ENCODE peak calls at places on chromosome 14, in eight cellular contexts. One of them, this sample, is unnamed.

GRCh38 chr14:103057372-103058208 is at the start of gene CDC42BPB:
- DNase-seq in stimulated activated CD4-positive, alpha-beta T cell treated with anti-CD3 and anti-CD28 coated beads, Interleukin-1b, Interleukin-23, amount 100 ng/mL, for 48 hours: peak
- DNase-seq in HFF-Myc: no peak
- DNase-seq in non-pigmented ciliary epithelial cell: no peak
- DNase-seq in CD8-positive, alpha-beta T cell: peak
- DNase-seq in putamen: peak
- DNase-seq in thoracic aorta: peak
- DNase-seq in osteocyte: peak
- DNase-seq in this sample: peak

GRCh38 chr14:61322799-61323290 is 1.5 kb downstream of the PRKCH start:
- DNase-seq in osteocyte: no peak
- DNase-seq in HFF-Myc: no peak
- DNase-seq in thoracic aorta: no peak
- DNase-seq in CD8-positive, alpha-beta T cell: no peak
- DNase-seq in stimulated activated CD4-positive, alpha-beta T cell treated with anti-CD3 and anti-CD28 coated beads, Interleukin-1b, Interleukin-23, amount 100 ng/mL, for 48 hours: no peak
- DNase-seq in putamen: no peak
- DNase-seq in non-pigmented ciliary epithelial cell: no peak
- DNase-seq in this sample: no peak

GRCh38 chr14:84493779-84494178 is 1036.2 kb upstream of the FLRT2 start:
- DNase-seq in stimulated activated CD4-positive, alpha-beta T cell treated with anti-CD3 and anti-CD28 coated beads, Interleukin-1b, Interleukin-23, amount 100 ng/mL, for 48 hours: no peak
- DNase-seq in non-pigmented ciliary epithelial cell: no peak
- DNase-seq in osteocyte: no peak
- DNase-seq in HFF-Myc: peak
- DNase-seq in thoracic aorta: no peak
- DNase-seq in CD8-positive, alpha-beta T cell: no peak
- DNase-seq in putamen: no peak
- DNase-seq in this sample: no peak

GRCh38 chr14:30681752-30682355 is 59.7 kb downstream of the SCFD1 start:
- DNase-seq in thoracic aorta: no peak
- DNase-seq in non-pigmented ciliary epithelial cell: peak
- DNase-seq in HFF-Myc: no peak
- DNase-seq in stimulated activated CD4-positive, alpha-beta T cell treated with anti-CD3 and anti-CD28 coated beads, Interleukin-1b, Interleukin-23, amount 100 ng/mL, for 48 hours: no peak
- DNase-seq in osteocyte: no peak
- DNase-seq in CD8-positive, alpha-beta T cell: no peak
- DNase-seq in putamen: no peak
- DNase-seq in this sample: no peak

GRCh38 chr14:104146651-104147345 is 8.4 kb downstream of the KIF26A start:
- DNase-seq in CD8-positive, alpha-beta T cell: no peak
- DNase-seq in osteocyte: no peak
- DNase-seq in stimulated activated CD4-positive, alpha-beta T cell treated with anti-CD3 and anti-CD28 coated beads, Interleukin-1b, Interleukin-23, amount 100 ng/mL, for 48 hours: peak
- DNase-seq in non-pigmented ciliary epithelial cell: no peak
- DNase-seq in thoracic aorta: no peak
- DNase-seq in putamen: no peak
- DNase-seq in HFF-Myc: no peak
- DNase-seq in this sample: no peak

GRCh38 chr14:75657331-75657730 is 3.3 kb downstream of the ERG28 start:
- DNase-seq in non-pigmented ciliary epithelial cell: no peak
- DNase-seq in HFF-Myc: no peak
- DNase-seq in osteocyte: no peak
- DNase-seq in CD8-positive, alpha-beta T cell: no peak
- DNase-seq in putamen: no peak
- DNase-seq in stimulated activated CD4-positive, alpha-beta T cell treated with anti-CD3 and anti-CD28 coated beads, Interleukin-1b, Interleukin-23, amount 100 ng/mL, for 48 hours: no peak
- DNase-seq in thoracic aorta: no peak
- DNase-seq in this sample: no peak

GRCh38 chr14:104587641-104588040 is 8.1 kb downstream of the C14orf180 start:
- DNase-seq in HFF-Myc: no peak
- DNase-seq in non-pigmented ciliary epithelial cell: no peak
- DNase-seq in osteocyte: no peak
- DNase-seq in stimulated activated CD4-positive, alpha-beta T cell treated with anti-CD3 and anti-CD28 coated beads, Interleukin-1b, Interleukin-23, amount 100 ng/mL, for 48 hours: no peak
- DNase-seq in thoracic aorta: no peak
- DNase-seq in CD8-positive, alpha-beta T cell: no peak
- DNase-seq in putamen: no peak
- DNase-seq in this sample: no peak

GRCh38 chr14:91352101-91352500 is 65.5 kb downstream of the CCDC88C start:
- DNase-seq in osteocyte: no peak
- DNase-seq in CD8-positive, alpha-beta T cell: no peak
- DNase-seq in non-pigmented ciliary epithelial cell: no peak
- DNase-seq in putamen: no peak
- DNase-seq in stimulated activated CD4-positive, alpha-beta T cell treated with anti-CD3 and anti-CD28 coated beads, Interleukin-1b, Interleukin-23, amount 100 ng/mL, for 48 hours: no peak
- DNase-seq in thoracic aorta: no peak
- DNase-seq in HFF-Myc: no peak
- DNase-seq in this sample: no peak

GRCh38 chr14:85556263-85556662 is 26.3 kb downstream of the FLRT2 start:
- DNase-seq in stimulated activated CD4-positive, alpha-beta T cell treated with anti-CD3 and anti-CD28 coated beads, Interleukin-1b, Interleukin-23, amount 100 ng/mL, for 48 hours: no peak
- DNase-seq in putamen: no peak
- DNase-seq in HFF-Myc: no peak
- DNase-seq in thoracic aorta: no peak
- DNase-seq in CD8-positive, alpha-beta T cell: no peak
- DNase-seq in non-pigmented ciliary epithelial cell: no peak
- DNase-seq in osteocyte: no peak
- DNase-seq in this sample: no peak

GRCh38 chr14:22845103-22845394 is 8.7 kb downstream of the MMP14 start:
- DNase-seq in thoracic aorta: no peak
- DNase-seq in HFF-Myc: no peak
- DNase-seq in non-pigmented ciliary epithelial cell: no peak
- DNase-seq in CD8-positive, alpha-beta T cell: no peak
- DNase-seq in osteocyte: no peak
- DNase-seq in putamen: no peak
- DNase-seq in stimulated activated CD4-positive, alpha-beta T cell treated with anti-CD3 and anti-CD28 coated beads, Interleukin-1b, Interleukin-23, amount 100 ng/mL, for 48 hours: no peak
- DNase-seq in this sample: no peak